ENCODE peak calls at places on chromosomes 4 and X, in eight cellular contexts. I is HepG2, M is colonic mucosa, D is suprapubic skin, K is sigmoid colon, J is fibroblast of lung, O is PC-3, A is SK-N-SH. L is an unnamed sample. For H3K9me3, the result is how much of the 10 kb centered on the place peaks cover.

GRCh38 chr4:125397226-125397625 is 82.5 kb downstream of the FAT4 start:
- DNase-seq in I (no peak), M (no peak), D (no peak), K (no peak), J (no peak), O (no peak), A (no peak), L (no peak)

GRCh38 chr4:40577588-40578253 is 51.9 kb downstream of the RBM47 start:
- DNase-seq in I (no peak), M (no peak), D (no peak), K (no peak), J (peak), O (no peak), A (no peak), L (no peak)

GRCh38 chr4:153419673-153420278 is 46.4 kb upstream of the TMEM131L start:
- DNase-seq in I (no peak), M (no peak), D (no peak), K (no peak), J (no peak), O (no peak), A (no peak), L (no peak)

GRCh38 chrX:40097492-40098263 is at the start of gene BCOR:
- DNase-seq in I (no peak), M (peak), D (no peak), K (peak), J (peak), O (peak), A (peak), L (peak)

GRCh38 chrX:140715787-140716186 is 6.2 kb downstream of the LINC00632 start:
- DNase-seq in I (no peak), M (no peak), D (no peak), K (no peak), J (no peak), O (peak), A (no peak), L (no peak)

GRCh38 chr4:70734168-70734954 is 12.6 kb downstream of the RUFY3 start:
- DNase-seq in I (peak), M (peak), D (no peak), K (no peak), J (peak), O (peak), A (no peak), L (no peak)

GRCh38 chr4:82403725-82404124 is 26.5 kb downstream of the HNRNPDL start:
- DNase-seq in I (no peak), M (no peak), D (no peak), K (no peak), J (peak), O (no peak), A (no peak), L (no peak)

GRCh38 chr4:151967074-151967473 is 206.3 kb upstream of the GATB start:
- DNase-seq in I (no peak), M (no peak), D (no peak), K (no peak), J (no peak), O (no peak), A (no peak), L (no peak)

GRCh38 chr4:15649914-15650545 is 5.1 kb downstream of the FBXL5 start:
- DNase-seq in I (peak), M (peak), D (no peak), K (no peak), J (peak), O (peak), A (peak), L (no peak)

GRCh38 chrX:31279359-31279758 is 207.5 kb upstream of the FTHL17 start:
- DNase-seq in I (peak), M (no peak), D (no peak), K (no peak), J (peak), O (peak), A (no peak), L (no peak)

GRCh38 chr4:76733380-76733779 is 164.6 kb downstream of the SOWAHB start:
- DNase-seq in I (no peak), M (no peak), D (no peak), K (no peak), J (no peak), O (peak), A (no peak), L (no peak)

GRCh38 chr4:8314691-8315255 is 45.2 kb downstream of the HTRA3 start:
- DNase-seq in I (no peak), M (no peak), D (peak), K (peak), J (no peak), O (no peak), A (no peak), L (no peak)

GRCh38 chr4:137960371-137961050 is 281.6 kb downstream of the SLC7A11 start:
- DNase-seq in I (no peak), M (no peak), D (no peak), K (no peak), J (peak), O (peak), A (no peak), L (no peak)

GRCh38 chr4:1192091-1192492 is 19.7 kb upstream of the SPON2 start:
- DNase-seq in I (no peak), M (peak), D (peak), K (peak), J (peak), O (peak), A (peak), L (peak)

GRCh38 chr4:66331761-66332160 is 661.5 kb upstream of the EPHA5 start:
- DNase-seq in I (no peak), M (no peak), D (no peak), K (no peak), J (peak), O (no peak), A (no peak), L (no peak)

GRCh38 chr4:152363086-152363485 is 172.8 kb downstream of the FBXW7 start:
- DNase-seq in I (no peak), M (no peak), D (no peak), K (no peak), J (peak), O (peak), A (no peak), L (no peak)

GRCh38 chr4:136571315-136571714 is 961.0 kb downstream of the PCDH18 start:
- DNase-seq in I (no peak), M (no peak), D (no peak), K (no peak), J (no peak), O (no peak), A (no peak), L (no peak)

GRCh38 chr4:3461515-3462291 is 1.4 kb upstream of the DOK7 start:
- DNase-seq in I (no peak), M (peak), D (no peak), K (no peak), J (peak), O (peak), A (no peak), L (peak)

GRCh38 chr4:3462321-3462789 is 751 bp upstream of the DOK7 start:
- DNase-seq in I (peak), M (no peak), D (no peak), K (no peak), J (no peak), O (no peak), A (no peak), L (peak)

GRCh38 chr4:3460926-3461325 is 2.2 kb upstream of the DOK7 start:
- DNase-seq in I (no peak), M (no peak), D (no peak), K (no peak), J (no peak), O (no peak), A (no peak), L (peak)

GRCh38 chr4:3462790-3463415 is at the start of gene DOK7:
- DNase-seq in I (no peak), M (peak), D (no peak), K (no peak), J (no peak), O (no peak), A (peak), L (peak)

GRCh38 chr4:3458371-3458770 is 4.7 kb upstream of the DOK7 start:
- DNase-seq in I (no peak), M (no peak), D (no peak), K (no peak), J (no peak), O (no peak), A (no peak), L (peak)
- H3K9me3 ChIP-seq in I (under half), M (under half), D (under half), K (under half), J (under half), O (under half), A (under half), L (under half)

GRCh38 chr4:18042012-18042411 is 20.5 kb upstream of the LCORL start:
- DNase-seq in I (no peak), M (no peak), D (no peak), K (no peak), J (no peak), O (no peak), A (no peak), L (no peak)

GRCh38 chr4:18041114-18041513 is 19.6 kb upstream of the LCORL start:
- DNase-seq in I (no peak), M (no peak), D (no peak), K (no peak), J (no peak), O (no peak), A (no peak), L (no peak)

GRCh38 chr4:18039113-18039512 is 17.6 kb upstream of the LCORL start:
- DNase-seq in I (no peak), M (no peak), D (no peak), K (no peak), J (no peak), O (no peak), A (no peak), L (no peak)

DNA sequence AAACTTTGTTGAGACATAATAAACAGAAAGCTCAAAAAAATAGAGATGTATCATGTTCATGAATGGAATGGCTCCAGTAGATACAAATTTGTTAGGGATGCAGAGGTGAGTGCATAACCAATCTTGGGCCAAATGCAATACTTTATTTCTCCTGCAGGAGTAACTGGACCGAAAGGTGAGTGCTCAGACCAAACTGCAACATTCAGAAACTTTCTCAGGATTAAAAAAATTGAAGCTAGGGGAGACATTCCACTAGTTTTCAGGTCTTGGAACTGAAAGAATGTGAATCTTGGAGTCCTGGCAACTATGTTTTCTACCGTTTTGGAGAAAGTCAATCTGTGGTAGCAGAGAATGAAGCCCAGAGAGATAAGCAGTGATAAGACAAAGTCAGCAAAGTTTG is 21.2 kb upstream of the LCORL start:
- DNase-seq in I (no peak), M (no peak), D (no peak), K (no peak), J (no peak), O (peak), A (no peak), L (no peak)
- TF ChIP-seq CTCF in I (no peak), M (peak), D (no peak), K (no peak), J (peak), O (peak), A (peak), L (peak)

DNA sequence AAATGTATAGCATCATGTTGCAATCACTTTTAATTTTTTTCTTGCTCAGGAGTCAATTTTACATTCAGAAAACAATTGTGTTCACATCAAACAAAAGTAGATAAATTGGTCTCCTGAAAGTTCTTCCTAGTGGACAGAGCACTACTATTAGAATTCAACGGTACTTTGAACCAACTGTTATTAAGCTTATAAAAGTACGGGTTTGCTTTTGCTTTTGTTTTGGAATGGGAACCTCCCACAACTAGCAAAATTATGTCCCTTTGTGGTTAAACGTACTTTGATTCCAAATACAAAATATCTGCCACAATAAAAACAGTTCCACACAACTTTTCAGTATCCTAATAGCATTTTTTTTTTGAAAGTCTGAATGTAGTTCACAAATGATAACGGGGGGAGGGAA is 8.6 kb upstream of the MAPK10 start:
- DNase-seq in I (no peak), M (no peak), D (no peak), K (no peak), J (no peak), O (no peak), A (no peak), L (no peak)
- H3K9me3 ChIP-seq in I (under half), M (under half), D (under half), K (under half), J (under half), O (under half), A (under half), L (under half)

GRCh38 chr4:127188847-127189246 is 443.9 kb upstream of the INTU start:
- DNase-seq in I (no peak), M (no peak), D (no peak), K (no peak), J (peak), O (peak), A (no peak), L (no peak)
- TF ChIP-seq CTCF in I (no peak), M (no peak), D (no peak), K (no peak), J (peak), O (peak), A (peak), L (no peak)

DNA sequence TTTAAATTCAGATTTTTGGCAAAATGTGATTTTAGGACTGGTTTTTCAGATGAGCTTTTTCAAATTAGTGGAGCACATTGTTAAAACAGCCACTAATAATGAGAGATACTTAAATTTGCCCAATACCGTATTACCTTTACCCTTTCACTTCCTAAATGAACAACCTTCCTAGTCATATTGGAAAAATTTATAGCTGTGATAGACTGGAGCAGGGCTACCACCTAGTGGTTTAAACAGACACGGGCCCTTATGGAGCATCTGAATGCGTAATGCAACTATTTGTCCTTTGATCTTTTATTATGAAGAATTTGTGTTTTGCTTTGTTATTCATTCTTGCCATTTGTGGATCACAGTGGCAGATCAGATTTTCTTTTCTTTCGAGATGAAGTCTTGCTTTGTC is 72.7 kb downstream of the KDM6A start:
- DNase-seq in I (peak), M (no peak), D (no peak), K (no peak), J (no peak), O (peak), A (no peak), L (no peak)
- H3K9me3 ChIP-seq in I (under half), M (under half), D (under half), K (under half), J (under half), O (under half), A (under half), L (under half)

GRCh38 chrX:65671286-65671685 is 3.8 kb downstream of the MSN start:
- DNase-seq in I (no peak), M (no peak), D (no peak), K (no peak), J (no peak), O (no peak), A (no peak), L (no peak)

GRCh38 chrX:65668362-65669310 is 1.2 kb downstream of the MSN start:
- DNase-seq in I (no peak), M (peak), D (no peak), K (peak), J (peak), O (peak), A (peak), L (peak)

GRCh38 chrX:65667157-65667502 is 324 bp upstream of the MSN start:
- DNase-seq in I (no peak), M (no peak), D (no peak), K (no peak), J (no peak), O (no peak), A (peak), L (no peak)

GRCh38 chrX:65671966-65672365 is 4.5 kb downstream of the MSN start:
- DNase-seq in I (no peak), M (no peak), D (no peak), K (no peak), J (no peak), O (no peak), A (no peak), L (no peak)

GRCh38 chrX:65667503-65668355 is at the start of gene MSN:
- DNase-seq in I (no peak), M (peak), D (peak), K (peak), J (peak), O (peak), A (peak), L (peak)
- TF ChIP-seq CTCF in I (no peak), M (no peak), D (no peak), K (no peak), J (no peak), O (peak), A (peak), L (no peak)

DNA sequence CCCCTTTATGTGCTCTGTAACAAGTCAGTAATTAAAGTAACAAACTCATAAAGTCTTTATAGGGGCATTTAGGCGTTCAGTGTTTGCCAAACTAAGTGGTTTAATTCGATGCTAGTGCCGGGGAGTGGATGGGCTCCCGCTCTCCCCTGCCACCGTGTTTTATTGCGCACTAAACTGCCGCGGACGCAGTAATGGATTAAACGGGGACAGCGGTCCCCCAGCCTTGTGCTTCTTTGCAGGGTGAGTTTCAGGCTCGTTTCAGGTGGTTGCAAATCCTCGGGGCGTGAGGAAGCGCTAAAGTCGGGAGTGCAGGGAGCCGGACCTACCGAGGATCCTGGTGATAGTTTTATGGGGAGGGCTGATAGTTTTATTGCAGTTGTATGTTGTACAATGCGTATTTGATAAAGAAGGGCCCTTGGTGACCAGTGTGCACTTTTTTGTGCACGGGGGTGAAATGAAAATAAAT is 1.7 kb upstream of the PHOX2B start:
- DNase-seq in I (no peak), M (no peak), D (no peak), K (no peak), J (no peak), O (no peak), A (no peak), L (no peak)
- H3K9me3 ChIP-seq in I (under half), M (under half), D (under half), K (under half), J (under half), O (under half), A (under half), L (under half)

L was measured in kidney.